ENCODE peak calls at places on chromosomes 11 and 22, in six cellular contexts. X, K, B, I, E and T are unnamed samples.

GRCh38 chr11:69135420-69136363 is 20.0 kb upstream of the SMIM38 start:
- DNase-seq in X (no peak), E (no peak), I (no peak), B (no peak), K (no peak), T (no peak)

GRCh38 chr11:33060271-33060670 is 20.9 kb downstream of the TCP11L1 start:
- DNase-seq in I (peak), X (no peak), E (no peak), B (no peak), K (no peak), T (no peak)

GRCh38 chr11:77602385-77603105 is 12.8 kb downstream of the AQP11 start:
- DNase-seq in X (no peak), I (no peak), E (no peak), K (peak), B (peak), T (no peak)

GRCh38 chr22:20013382-20013871 is 3.2 kb downstream of the ARVCF start:
- DNase-seq in K (no peak), E (peak), I (peak), B (peak), X (peak), T (no peak)

GRCh38 chr11:112884012-112884767 is 77.0 kb upstream of the NCAM1 start:
- DNase-seq in K (no peak), I (no peak), E (no peak), B (no peak), X (no peak), T (no peak)

GRCh38 chr22:47190957-47191323 is 428.5 kb downstream of the TBC1D22A start:
- DNase-seq in B (no peak), K (no peak), X (no peak), I (no peak), E (no peak), T (no peak)

GRCh38 chr11:6468712-6469495 is 4.8 kb downstream of the TRIM3 start:
- DNase-seq in E (peak), I (peak), K (peak), B (peak), X (peak), T (no peak)

GRCh38 chr22:35781898-35782297 is 64.2 kb downstream of the APOL5 start:
- DNase-seq in I (no peak), X (no peak), E (no peak), B (no peak), K (no peak), T (no peak)

GRCh38 chr11:68960299-68961071 is 20.3 kb downstream of the MRGPRD start:
- DNase-seq in X (no peak), K (no peak), E (peak), I (no peak), B (no peak), T (no peak)

GRCh38 chr11:13337986-13338436 is 60.4 kb downstream of the BMAL1 start:
- DNase-seq in E (no peak), X (no peak), B (peak), K (peak), I (peak), T (no peak)

GRCh38 chr22:21837184-21837979 is 30.1 kb downstream of the MAPK1 start:
- DNase-seq in I (no peak), B (peak), E (no peak), X (peak), K (peak), T (no peak)

GRCh38 chr22:29740216-29740615 is 20.4 kb downstream of the CABP7 start:
- DNase-seq in X (no peak), B (no peak), I (no peak), E (no peak), K (no peak), T (no peak)

GRCh38 chr11:958101-958500 is 32.4 kb downstream of the AP2A2 start:
- DNase-seq in K (no peak), E (no peak), B (no peak), I (no peak), X (no peak), T (no peak)

GRCh38 chr11:115256326-115257197 is 247.7 kb downstream of the CADM1 start:
- DNase-seq in X (peak), E (no peak), B (no peak), K (no peak), I (peak), T (no peak)

GRCh38 chr11:18794956-18795355 is 3.4 kb upstream of the PTPN5 start:
- DNase-seq in K (no peak), X (no peak), E (no peak), I (no peak), B (no peak), T (no peak)

GRCh38 chr11:115919341-115920086 is 415.3 kb upstream of the CADM1 start:
- DNase-seq in B (no peak), E (no peak), K (no peak), X (no peak), I (peak), T (no peak)

GRCh38 chr11:66126064-66126463 is 56.0 kb downstream of the PACS1 start:
- DNase-seq in E (no peak), K (no peak), I (no peak), B (no peak), X (no peak), T (no peak)

GRCh38 chr11:57679396-57679795 is 11.5 kb downstream of the ZDHHC5 start:
- DNase-seq in E (no peak), B (no peak), X (no peak), I (no peak), K (no peak), T (no peak)

GRCh38 chr11:44427432-44427831 is 117.5 kb upstream of the ALX4 start:
- DNase-seq in X (peak), E (no peak), K (no peak), B (no peak), I (peak), T (no peak)

GRCh38 chr11:122882809-122883681 is 486 bp downstream of the JHY start:
- DNase-seq in K (no peak), B (peak), I (peak), E (peak), X (peak), T (no peak)

GRCh38 chr11:126348806-126349582 is 6.5 kb upstream of the ST3GAL4 start:
- DNase-seq in K (no peak), B (peak), E (peak), X (no peak), I (peak), T (no peak)

GRCh38 chr11:126456783-126457542 is 101.5 kb downstream of the ST3GAL4 start:
- DNase-seq in K (no peak), I (no peak), E (no peak), X (no peak), B (no peak), T (no peak)

GRCh38 chr22:36311386-36312085 is 58.6 kb downstream of the APOL1 start:
- DNase-seq in I (no peak), E (no peak), K (no peak), X (no peak), B (peak), T (no peak)